ENCODE peak calls at places on chromosomes 2 and 18, in six cellular contexts. I is stimulated activated CD4-positive, alpha-beta T cell treated with anti-CD3 and anti-CD28 coated beads, Interleukin-2, amount 100 ng/mL, for 48 hours; G is substantia nigra; R is endodermal cell; Q is Kasumi-1; Y is type B pancreatic cell. N is an unnamed sample.
A peak's percentile ranks its signal among the peaks of the same experiment; 100 is the strongest.

GRCh38 chr2:47486858-47487497 is 84.0 kb downstream of the MSH2 start:
- DNase-seq in Y (no peak), G (no peak), I (no peak), R (no peak), Q (peak; percentile 88), N (peak; percentile 44)

GRCh38 chr2:10700078-10700803 is 10.5 kb upstream of the NOL10 start:
- DNase-seq in R (peak; percentile 15), I (no peak), Y (no peak), Q (no peak), G (no peak), N (no peak)

GRCh38 chr2:39127973-39128372 is 7.1 kb upstream of the SOS1 start:
- DNase-seq in I (peak; percentile 26), Q (peak; percentile 19), G (no peak), R (no peak), Y (no peak), N (peak; percentile 82)

GRCh38 chr18:31493171-31493570 is 4.8 kb upstream of the DSG2 start:
- DNase-seq in R (no peak), G (no peak), I (no peak), Y (no peak), Q (no peak), N (no peak)

GRCh38 chr2:64808092-64808491 is 154.4 kb upstream of the SERTAD2 start:
- DNase-seq in Q (no peak), R (no peak), I (no peak), G (no peak), Y (no peak), N (no peak)

GRCh38 chr2:40450066-40450841 is 1.6 kb downstream of the SLC8A1 start:
- DNase-seq in G (no peak), I (no peak), Y (no peak), R (no peak), Q (peak; percentile 66), N (no peak)

GRCh38 chr2:30741576-30741975 is 65.7 kb downstream of the CAPN13 start:
- DNase-seq in Y (no peak), G (no peak), I (no peak), R (no peak), Q (no peak), N (no peak)

GRCh38 chr2:160138406-160138805 is 61.7 kb downstream of the ITGB6 start:
- DNase-seq in I (no peak), Y (no peak), G (no peak), R (no peak), Q (no peak), N (no peak)

GRCh38 chr18:12088731-12089375 is 4.8 kb upstream of the ANKRD62 start:
- DNase-seq in Y (no peak), R (no peak), Q (no peak), I (no peak), G (no peak), N (no peak)

GRCh38 chr2:73333564-73333963 is 40.2 kb upstream of the EGR4 start:
- DNase-seq in G (no peak), Y (no peak), R (no peak), I (no peak), Q (no peak), N (no peak)

GRCh38 chr18:49560277-49561126 is 1.4 kb upstream of the LIPG start:
- DNase-seq in Q (no peak), G (no peak), R (peak; percentile 73), Y (peak; percentile 74), I (no peak), N (peak; percentile 8)

GRCh38 chr2:158637357-158637756 is 157.8 kb upstream of the DAPL1 start:
- DNase-seq in I (no peak), Q (no peak), R (no peak), Y (no peak), G (no peak), N (no peak)

GRCh38 chr18:22609642-22610041 is 191.9 kb upstream of the CTAGE1 start:
- DNase-seq in R (peak; percentile 65), Q (no peak), G (no peak), I (no peak), Y (no peak), N (no peak)

GRCh38 chr2:181602017-181602416 is 54.9 kb downstream of the CERKL start:
- DNase-seq in Y (no peak), Q (peak; percentile 22), G (no peak), R (no peak), I (no peak), N (no peak)

GRCh38 chr2:100242891-100243670 is 79.2 kb downstream of the LONRF2 start:
- DNase-seq in G (no peak), Q (peak; percentile 60), I (peak; percentile 52), Y (no peak), R (peak; percentile 95), N (peak; percentile 72)

GRCh38 chr18:40531061-40531460 is 1424.0 kb upstream of the PIK3C3 start:
- DNase-seq in Q (no peak), I (no peak), G (no peak), R (no peak), Y (no peak), N (no peak)

GRCh38 chr2:147174824-147175254 is 670.0 kb upstream of the ACVR2A start:
- DNase-seq in R (no peak), I (no peak), Y (no peak), G (no peak), Q (no peak), N (no peak)

GRCh38 chr18:21853972-21854563 is 113.5 kb downstream of the MIB1 start:
- DNase-seq in Y (no peak), G (no peak), R (no peak), Q (no peak), I (no peak), N (no peak)

GRCh38 chr2:119476301-119477117 is 44.9 kb downstream of the TMEM37 start:
- DNase-seq in Q (peak; percentile 46), Y (no peak), R (peak; percentile 93), I (peak; percentile 34), G (no peak), N (peak; percentile 52)

GRCh38 chr2:239710953-239711861 is 310.4 kb upstream of the HDAC4 start:
- DNase-seq in Y (peak; percentile 39), Q (no peak), R (peak; percentile 50), G (no peak), I (no peak), N (no peak)

GRCh38 chr2:188189356-188189755 is 102.3 kb upstream of the GULP1 start:
- DNase-seq in Y (no peak), R (no peak), Q (no peak), I (no peak), G (no peak), N (no peak)

GRCh38 chr2:20609349-20609994 is 41.4 kb downstream of the HS1BP3 start:
- DNase-seq in I (no peak), G (no peak), Q (no peak), Y (no peak), R (peak; percentile 39), N (no peak)

GRCh38 chr2:17476060-17476459 is 42.2 kb downstream of the RAD51AP2 start:
- DNase-seq in Q (no peak), Y (no peak), I (no peak), R (no peak), G (no peak), N (no peak)

GRCh38 chr2:128714285-128714684 is 395.6 kb upstream of the HS6ST1 start:
- DNase-seq in R (peak; percentile 24), Q (peak; percentile 92), I (no peak), Y (peak; percentile 43), G (no peak), N (no peak)

GRCh38 chr2:3244486-3244885 is 133.1 kb downstream of the EIPR1 start:
- DNase-seq in I (no peak), Q (no peak), Y (no peak), G (no peak), R (peak; percentile 31), N (no peak)

GRCh38 chr18:76866631-76867030 is 44.3 kb downstream of the ZNF236 start:
- DNase-seq in I (no peak), Y (no peak), R (no peak), G (no peak), Q (no peak), N (no peak)

GRCh38 chr2:187034434-187034833 is 185.5 kb upstream of the ZSWIM2 start:
- DNase-seq in Y (no peak), Q (no peak), G (no peak), I (no peak), R (no peak), N (no peak)

N was measured in activated CD8-positive, alpha-beta T cell treated with anti-CD3 and anti-CD28 coated beads for 36 hours.